ENCODE peak calls at places on chromosomes 16 and 17, in five cellular contexts. X is cardiac fibroblast, O is midbrain, V is T-helper 9 cell, L is EL. A is an unnamed sample.
A peak's percentile ranks its signal among the peaks of the same experiment; 100 is the strongest.

GRCh38 chr16:75606507-75606906 is 16.6 kb downstream of the ADAT1 start:
- DNase-seq in X (no peak), O (no peak), V (no peak), L (no peak), A (no peak)

GRCh38 chr17:76273435-76273921 is 8.3 kb downstream of the UBALD2 start:
- DNase-seq in X (no peak), O (no peak), V (no peak), L (no peak), A (no peak)

GRCh38 chr17:32625971-32626370 is 139.2 kb downstream of the CDK5R1 start:
- DNase-seq in X (no peak), O (no peak), V (no peak), L (no peak), A (no peak)

GRCh38 chr17:19652595-19652994 is 4.0 kb downstream of the ALDH3A2 start:
- DNase-seq in X (peak; percentile 56), O (no peak), V (no peak), L (no peak), A (no peak)

GRCh38 chr17:44906010-44906646 is 6.9 kb upstream of the EFTUD2 start:
- DNase-seq in X (peak; percentile 89), O (no peak), V (no peak), L (peak; percentile 97), A (no peak)

GRCh38 chr17:73168667-73169066 is 3.9 kb downstream of the SSTR2 start:
- DNase-seq in X (no peak), O (no peak), V (no peak), L (no peak), A (no peak)

GRCh38 chr17:10435096-10435495 is 13.3 kb upstream of the MYH8 start:
- DNase-seq in X (peak; percentile 7), O (no peak), V (no peak), L (peak; percentile 73), A (no peak)

GRCh38 chr16:64061621-64062020 is 1060.2 kb downstream of the CDH11 start:
- DNase-seq in X (no peak), O (no peak), V (no peak), L (no peak), A (no peak)

GRCh38 chr16:58426095-58426494 is 33.8 kb downstream of the GINS3 start:
- DNase-seq in X (no peak), O (peak; percentile 32), V (no peak), L (no peak), A (peak; percentile 43)

GRCh38 chr16:16857012-16857411 is 478.1 kb downstream of the NPIPA7 start:
- DNase-seq in X (no peak), O (no peak), V (no peak), L (no peak), A (no peak)

GRCh38 chr17:58004060-58004459 is 3.0 kb downstream of the SRSF1 start:
- DNase-seq in X (no peak), O (no peak), V (no peak), L (no peak), A (no peak)

GRCh38 chr17:7523033-7523432 is 25.8 kb upstream of the TNFSF12 start:
- DNase-seq in X (peak; percentile 30), O (no peak), V (peak; percentile 49), L (peak; percentile 13), A (no peak)

GRCh38 chr17:67194134-67194533 is 50.9 kb downstream of the HELZ start:
- DNase-seq in X (peak; percentile 48), O (no peak), V (no peak), L (peak; percentile 77), A (no peak)

GRCh38 chr17:37513711-37514110 is 24.0 kb downstream of the DUSP14 start:
- DNase-seq in X (no peak), O (no peak), V (no peak), L (no peak), A (no peak)

GRCh38 chr17:15348030-15348429 is 6.6 kb upstream of the TEKT3 start:
- DNase-seq in X (peak; percentile 21), O (no peak), V (no peak), L (peak; percentile 22), A (no peak)

GRCh38 chr16:52496051-52496876 is 50.7 kb downstream of the TOX3 start:
- DNase-seq in X (no peak), O (peak; percentile 27), V (no peak), L (no peak), A (no peak)